ENCODE peak calls at places on chromosome 6, in seven cellular contexts. M is GF-D8; G is stimulated activated CD8-positive, alpha-beta memory T cell treated with anti-CD3 and anti-CD28 coated beads, Interleukin-7, amount 100 ng/mL, for 24 hours; Q is heart right ventricle; D is GM04504; V is T-helper 1 cell; N is NCI-H1930. W is an unnamed sample.

GRCh38 chr6:121437861-121438651 is 2.6 kb downstream of the GJA1 start:
- DNase-seq in G (no peak), D (no peak), Q (peak), V (no peak), N (no peak), M (no peak), W (no peak)

GRCh38 chr6:27288136-27289044 is 23.7 kb downstream of the POM121L2 start:
- DNase-seq in V (no peak), G (no peak), Q (no peak), D (no peak), M (no peak), N (no peak), W (no peak)

GRCh38 chr6:33692078-33692759 is 19.3 kb downstream of the UQCC2 start:
- DNase-seq in M (no peak), D (no peak), Q (peak), N (no peak), V (no peak), G (no peak), W (no peak)

GRCh38 chr6:158764941-158765340 is 54.2 kb downstream of the EZR start:
- DNase-seq in M (no peak), Q (no peak), N (no peak), G (no peak), D (no peak), V (no peak), W (no peak)

GRCh38 chr6:54291146-54291545 is 17.1 kb upstream of the TINAG start:
- DNase-seq in G (no peak), V (no peak), D (no peak), N (no peak), Q (no peak), M (no peak), W (peak)

GRCh38 chr6:33294086-33294823 is 4.5 kb downstream of the RGL2 start:
- DNase-seq in Q (no peak), G (no peak), M (no peak), N (no peak), D (no peak), V (no peak), W (no peak)

GRCh38 chr6:103750603-103751002 is 1109.1 kb downstream of the HACE1 start:
- DNase-seq in Q (no peak), M (no peak), D (no peak), V (no peak), G (no peak), N (no peak), W (no peak)

GRCh38 chr6:42762338-42762929 is 16.5 kb upstream of the TBCC start:
- DNase-seq in Q (no peak), N (no peak), D (no peak), M (peak), G (no peak), V (no peak), W (no peak)